ENCODE peak calls at places on chromosomes 13 and 19, in four cellular contexts. W is stimulated activated CD4-positive, alpha-beta T cell treated with anti-CD3 and anti-CD28 coated beads, Interleukin-1b, Interleukin-23, amount 100 ng/mL, for 4 hours; Y is NCI-H2081; V is NCI-H748 treated with DMSO at 0.1 percent for 48 hours. M is an unnamed sample.

GRCh38 chr13:63435668-63436275 is 2020.1 kb upstream of the PCDH20 start:
- DNase-seq in W (no peak), Y (no peak), V (no peak), M (no peak)

GRCh38 chr13:82848766-82849165 is 1033.5 kb downstream of the SLITRK1 start:
- DNase-seq in W (no peak), Y (no peak), V (no peak), M (no peak)

GRCh38 chr19:8611890-8612806 is 1.6 kb upstream of the ADAMTS10 start:
- DNase-seq in W (no peak), Y (no peak), V (no peak), M (no peak)

GRCh38 chr19:33803383-33803782 is 6.7 kb downstream of the KCTD15 start:
- DNase-seq in W (no peak), Y (no peak), V (no peak), M (no peak)

GRCh38 chr19:2982983-2983350 is 5.6 kb downstream of the TLE6 start:
- DNase-seq in W (no peak), Y (peak), V (no peak), M (no peak)

GRCh38 chr13:110310541-110311491 is 3.7 kb downstream of the COL4A2 start:
- DNase-seq in W (no peak), Y (no peak), V (no peak), M (no peak)

GRCh38 chr19:16477311-16477710 is 5.5 kb upstream of the EPS15L1 start:
- DNase-seq in W (no peak), Y (no peak), V (no peak), M (no peak)

GRCh38 chr13:38905081-38905480 is 85.5 kb downstream of the STOML3 start:
- DNase-seq in W (no peak), Y (no peak), V (no peak), M (no peak)

GRCh38 chr19:48530044-48530720 is 18.5 kb upstream of the LMTK3 start:
- DNase-seq in W (no peak), Y (no peak), V (no peak), M (no peak)